ENCODE peak calls at places on chromosomes 2 and 18, in ten cellular contexts. Y is upper lobe of right lung, X is fibroblast of pulmonary artery, H is heart left ventricle, N is cardiac fibroblast, Q is IMR-90, O is ovary, D is GM06990, T is AG09309, Z is tibial artery. L is an unnamed sample.

GRCh38 chr18:62183578-62184195 is 3.2 kb downstream of the PIGN start:
- DNase-seq in N (peak), D (no peak), H (no peak), Q (peak), T (peak), Y (no peak), O (no peak), Z (no peak), X (peak), L (peak)

GRCh38 chr2:212832211-212833195 is 293.9 kb upstream of the ERBB4 start:
- DNase-seq in Q (no peak), T (no peak), Y (peak), Z (no peak), X (no peak), N (no peak), H (no peak), O (peak), D (peak), L (no peak)

GRCh38 chr18:27621236-27621890 is 436.3 kb upstream of the CHST9 start:
- DNase-seq in H (no peak), D (no peak), Z (no peak), T (no peak), X (no peak), Y (no peak), N (no peak), Q (no peak), O (no peak), L (no peak)

GRCh38 chr2:43676322-43677050 is at the start of gene C1GALT1C1L:
- DNase-seq in O (peak), N (peak), X (peak), T (peak), Q (peak), D (no peak), Y (peak), Z (peak), H (peak), L (peak)

GRCh38 chr2:97983134-97983533 is 12.6 kb downstream of the TMEM131 start:
- DNase-seq in X (no peak), D (no peak), T (no peak), Y (no peak), Q (no peak), H (no peak), Z (no peak), N (no peak), O (no peak), L (no peak)

GRCh38 chr2:98607741-98608117 is 583 bp downstream of the COA5 start:
- DNase-seq in D (no peak), Y (no peak), H (no peak), O (no peak), Z (no peak), N (peak), T (no peak), X (peak), Q (peak), L (peak)

GRCh38 chr18:12278765-12279682 is 24.9 kb downstream of the CIDEA start:
- DNase-seq in H (peak), D (no peak), Q (peak), Y (peak), O (peak), X (peak), Z (peak), T (peak), N (peak), L (peak)

GRCh38 chr18:74063552-74063951 is 84.1 kb downstream of the FBXO15 start:
- DNase-seq in H (no peak), N (no peak), Q (no peak), O (no peak), Z (no peak), Y (no peak), X (no peak), T (no peak), D (no peak), L (no peak)

GRCh38 chr18:12742453-12742852 is 39.6 kb downstream of the PSMG2 start:
- DNase-seq in T (peak), Q (peak), D (no peak), Z (no peak), N (peak), X (peak), H (no peak), O (no peak), Y (no peak), L (peak)

GRCh38 chr18:37564796-37565137 is 831 bp downstream of the CELF4 start:
- DNase-seq in Z (no peak), O (peak), H (peak), T (no peak), N (peak), D (no peak), Y (peak), X (peak), Q (peak), L (peak)

GRCh38 chr2:180015951-180016709 is 9.0 kb upstream of the CWC22 start:
- DNase-seq in D (no peak), H (no peak), Q (peak), Z (no peak), N (peak), Y (no peak), T (peak), X (peak), O (no peak), L (peak)

GRCh38 chr2:179107179-179107541 is 57.2 kb upstream of the CCDC141 start:
- DNase-seq in Y (no peak), H (no peak), Z (no peak), O (no peak), D (no peak), N (no peak), Q (no peak), X (no peak), T (no peak), L (no peak)

GRCh38 chr2:172299741-172300140 is 127.6 kb upstream of the ITGA6 start:
- DNase-seq in N (peak), H (no peak), Z (no peak), D (no peak), T (peak), Y (no peak), X (peak), Q (peak), O (no peak), L (peak)

GRCh38 chr2:207474871-207475485 is 54.8 kb upstream of the CREB1 start:
- DNase-seq in D (no peak), Y (no peak), N (peak), Z (no peak), X (peak), Q (peak), H (no peak), O (no peak), T (no peak), L (peak)

GRCh38 chr18:3603460-3604259 is 153.7 kb downstream of the TGIF1 start:
- DNase-seq in N (peak), Y (no peak), Q (peak), Z (no peak), O (no peak), H (no peak), D (no peak), X (peak), T (peak), L (peak)

GRCh38 chr2:112846056-112846455 is 9.5 kb upstream of the IL1B start:
- DNase-seq in H (no peak), T (no peak), O (no peak), N (no peak), D (no peak), Z (no peak), Y (no peak), Q (no peak), X (no peak), L (peak)

GRCh38 chr18:79272916-79273315 is 122.8 kb upstream of the NFATC1 start:
- DNase-seq in X (no peak), Y (no peak), D (no peak), Q (no peak), O (no peak), H (no peak), Z (no peak), T (no peak), N (no peak), L (no peak)

GRCh38 chr2:25872134-25872533 is 6.2 kb downstream of the ASXL2 start:
- DNase-seq in Q (no peak), D (no peak), O (no peak), X (no peak), Y (peak), N (no peak), T (no peak), H (no peak), Z (no peak), L (no peak)

GRCh38 chr18:8984131-8984670 is 118.3 kb upstream of the NDUFV2 start:
- DNase-seq in Y (no peak), Z (no peak), Q (no peak), T (no peak), O (no peak), X (no peak), N (no peak), H (no peak), D (no peak), L (peak)

GRCh38 chr2:239346676-239347075 is 54.1 kb downstream of the HDAC4 start:
- DNase-seq in X (no peak), O (no peak), D (no peak), N (no peak), T (no peak), Y (no peak), Q (no peak), H (no peak), Z (no peak), L (no peak)

GRCh38 chr2:113175101-113175628 is 1.4 kb downstream of the PSD4 start:
- DNase-seq in Z (no peak), T (no peak), Q (no peak), D (peak), O (no peak), X (no peak), N (no peak), H (no peak), Y (no peak), L (no peak)

GRCh38 chr2:131052741-131053263 is 40.5 kb downstream of the FAM168B start:
- DNase-seq in X (no peak), Z (no peak), Q (no peak), H (no peak), Y (no peak), T (no peak), O (no peak), D (no peak), N (no peak), L (no peak)

GRCh38 chr2:65430515-65431416 is 1.6 kb downstream of the SPRED2 start:
- DNase-seq in O (peak), Q (peak), H (peak), N (peak), X (peak), Y (peak), Z (peak), T (no peak), D (peak), L (peak)

GRCh38 chr2:241217320-241218031 is 29.0 kb downstream of the ANO7 start:
- DNase-seq in X (peak), T (peak), O (peak), Y (peak), N (peak), H (peak), Q (peak), Z (peak), D (peak), L (peak)

GRCh38 chr2:55175254-55176093 is 56.6 kb downstream of the CLHC1 start:
- DNase-seq in Q (peak), Z (no peak), N (peak), Y (no peak), D (no peak), X (peak), O (no peak), H (no peak), T (peak), L (peak)

GRCh38 chr18:11658989-11659388 is 30.1 kb upstream of the GNAL start:
- DNase-seq in D (no peak), Y (peak), N (peak), Q (no peak), X (no peak), H (no peak), O (no peak), T (no peak), Z (no peak), L (peak)

GRCh38 chr2:171416009-171416926 is 17.5 kb downstream of the METTL8 start:
- DNase-seq in Z (peak), O (peak), H (peak), D (peak), Q (peak), X (peak), Y (peak), T (peak), N (peak), L (peak)

GRCh38 chr2:3827673-3828575 is 124.5 kb downstream of the DCDC2C start:
- DNase-seq in H (no peak), O (no peak), Y (no peak), T (no peak), N (peak), D (no peak), Q (peak), X (peak), Z (no peak), L (peak)

GRCh38 chr2:181036848-181037603 is 56.6 kb downstream of the UBE2E3 start:
- DNase-seq in Z (no peak), Y (no peak), D (no peak), X (peak), H (no peak), O (no peak), Q (peak), T (peak), N (peak), L (peak)

GRCh38 chr2:46569061-46569560 is 89.7 kb downstream of the TMEM247 start:
- DNase-seq in Z (no peak), N (no peak), Q (peak), H (peak), D (peak), X (no peak), O (no peak), Y (no peak), T (no peak), L (no peak)

GRCh38 chr2:231929961-231930600 is 3.9 kb upstream of the NPPC start:
- DNase-seq in O (no peak), T (no peak), Y (no peak), H (peak), X (no peak), Z (no peak), Q (peak), N (no peak), D (peak), L (no peak)

GRCh38 chr2:210523650-210524289 is 32.6 kb upstream of the CPS1 start:
- DNase-seq in D (no peak), X (no peak), T (no peak), H (no peak), N (no peak), O (no peak), Z (no peak), Q (no peak), Y (no peak), L (no peak)

GRCh38 chr2:226137201-226137811 is 662.3 kb downstream of the IRS1 start:
- DNase-seq in O (no peak), Q (peak), Z (no peak), D (no peak), X (peak), H (no peak), N (peak), T (no peak), Y (no peak), L (peak)

GRCh38 chr2:197427986-197428385 is 6.8 kb downstream of the SF3B1 start:
- DNase-seq in X (no peak), D (no peak), H (no peak), Z (no peak), O (no peak), N (no peak), T (no peak), Y (no peak), Q (no peak), L (no peak)

GRCh38 chr2:149538138-149538833 is 49.3 kb downstream of the MMADHC start:
- DNase-seq in H (no peak), T (no peak), Q (no peak), Y (no peak), N (no peak), X (no peak), O (no peak), Z (no peak), D (no peak), L (peak)

GRCh38 chr18:59646946-59647307 is 50.3 kb downstream of the CCBE1 start:
- DNase-seq in N (peak), Y (no peak), Z (no peak), H (no peak), D (no peak), Q (peak), T (no peak), X (no peak), O (no peak), L (no peak)

GRCh38 chr18:59650266-59650820 is 46.9 kb downstream of the CCBE1 start:
- DNase-seq in H (no peak), X (no peak), T (no peak), Q (peak), N (no peak), O (no peak), Z (no peak), Y (no peak), D (no peak), L (no peak)

GRCh38 chr18:59649575-59649974 is 47.6 kb downstream of the CCBE1 start:
- DNase-seq in X (no peak), T (no peak), Q (peak), H (no peak), Y (no peak), D (no peak), O (no peak), N (no peak), Z (no peak), L (no peak)

GRCh38 chr18:59643740-59644139 is 53.5 kb downstream of the CCBE1 start:
- DNase-seq in Q (no peak), Y (no peak), O (no peak), H (no peak), Z (no peak), D (no peak), T (no peak), N (no peak), X (no peak), L (no peak)

DNA sequence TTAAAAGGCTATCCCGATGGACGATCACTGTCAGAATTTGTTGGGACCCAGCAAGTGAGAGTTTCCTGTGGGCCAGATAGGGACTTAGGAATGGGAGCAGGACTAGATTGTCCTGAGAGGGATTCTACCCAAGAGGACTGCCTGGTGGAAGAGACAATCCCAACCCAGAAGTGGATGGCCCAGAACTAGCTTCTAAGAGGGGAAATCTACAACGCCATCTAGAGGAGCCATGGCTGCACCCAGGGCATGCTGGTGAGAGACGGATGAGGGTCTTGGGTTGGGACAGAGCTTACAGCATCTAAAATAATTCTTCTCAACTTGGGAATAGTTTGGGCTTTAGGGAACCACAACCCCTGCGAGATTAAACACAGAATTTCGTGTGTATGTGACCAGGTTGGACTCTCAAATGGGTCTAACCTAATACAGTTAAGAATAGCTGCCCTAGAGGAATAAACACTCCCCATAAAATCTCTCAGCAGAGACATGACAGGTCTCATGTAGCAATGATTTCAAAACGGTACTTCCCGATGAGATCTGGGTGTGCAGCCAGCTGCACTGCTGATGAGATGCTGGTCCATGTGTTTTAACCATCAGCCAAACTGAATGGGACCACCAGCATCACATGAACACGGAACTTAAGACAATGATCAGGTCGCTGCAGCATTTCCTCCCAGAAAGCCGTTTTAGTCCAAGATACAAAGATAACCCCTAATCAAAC is 50.8 kb downstream of the CCBE1 start:
- DNase-seq in D (no peak), Y (no peak), H (no peak), Z (no peak), T (no peak), X (no peak), Q (no peak), O (no peak), N (no peak), L (no peak)
- TF ChIP-seq CTCF in D (peak), Y (no peak), H (no peak), Z (no peak), T (no peak), X (no peak), Q (no peak), O (no peak), N (peak), L (no peak)

DNA sequence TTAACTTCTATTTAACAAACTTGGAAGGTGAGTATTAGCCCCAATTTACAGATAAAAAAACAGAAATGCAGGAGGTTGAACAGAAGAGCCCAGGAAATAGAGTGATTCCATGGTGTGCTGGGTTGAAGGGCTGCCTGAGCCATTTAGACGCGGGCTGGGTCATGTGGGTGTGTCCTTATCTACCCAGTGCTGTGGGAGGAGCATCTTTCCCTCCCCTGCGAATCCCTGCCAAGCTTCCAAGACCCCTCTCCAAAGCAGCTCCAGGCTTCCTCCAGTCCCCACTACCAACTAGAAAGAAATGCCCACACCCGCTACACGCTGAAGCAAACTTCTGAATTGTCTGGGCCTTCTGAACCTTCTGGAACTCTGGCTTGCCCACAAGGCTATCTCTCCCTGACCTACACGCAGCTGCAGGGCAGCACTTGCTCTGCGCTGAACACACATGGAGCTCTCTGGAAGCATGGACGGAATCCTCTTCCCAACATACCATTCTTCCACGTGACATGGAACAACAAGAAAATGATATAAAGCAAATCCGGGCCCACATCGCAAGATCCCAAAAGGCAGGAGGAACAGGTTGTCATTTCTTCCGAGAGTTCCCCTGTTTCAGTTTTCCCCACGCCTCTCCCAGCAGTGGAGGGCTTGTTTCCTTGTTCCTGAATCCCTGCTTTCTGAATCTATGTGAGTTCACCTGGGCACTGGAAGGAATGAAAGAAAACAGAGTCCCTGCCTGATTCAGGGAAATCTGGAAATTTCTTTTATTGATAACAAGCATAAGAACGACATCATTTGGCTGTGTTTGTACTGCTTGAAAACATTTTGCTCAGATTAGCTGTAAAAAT is 562.7 kb upstream of the ID2 start:
- DNase-seq in H (no peak), Y (no peak), X (no peak), Q (no peak), D (no peak), O (peak), T (no peak), N (no peak), Z (no peak), L (no peak)
- H3K4me3 ChIP-seq in H (no peak), Y (no peak), X (no peak), Q (no peak), D (no peak), O (no peak), T (no peak), N (no peak), Z (no peak), L (no peak)

DNA sequence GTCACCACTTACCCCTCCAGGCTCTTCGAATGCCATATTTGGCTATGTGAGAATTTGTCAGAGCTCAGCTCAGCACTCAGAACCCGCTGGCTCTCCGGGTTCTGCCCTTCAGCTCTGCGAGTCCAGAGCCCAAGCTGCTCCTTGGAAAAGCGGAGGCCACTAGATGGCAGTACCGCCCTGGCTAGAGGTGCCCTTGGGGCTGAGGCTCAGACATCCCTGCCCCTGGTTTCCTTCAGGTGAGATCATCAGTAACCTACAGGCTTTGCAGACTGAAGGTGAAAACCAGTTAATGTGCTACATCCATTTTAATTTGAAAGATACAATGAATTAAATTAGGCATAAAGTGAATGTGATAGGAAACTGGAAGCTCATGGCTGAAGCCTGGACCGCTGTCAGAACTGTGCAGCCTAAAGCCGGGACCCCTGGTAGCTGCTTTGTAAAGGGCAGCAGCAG is 285.6 kb downstream of the AGAP1 start:
- DNase-seq in Z (peak), T (peak), Y (peak), N (peak), X (peak), O (peak), D (no peak), Q (peak), H (peak), L (peak)
- TF ChIP-seq CTCF in Z (peak), T (peak), Y (peak), N (peak), X (peak), O (no peak), D (peak), Q (peak), H (peak), L (peak)

GRCh38 chr2:96940026-96940601 is 46.3 kb downstream of the FAM178B start:
- DNase-seq in D (no peak), Q (no peak), Y (no peak), O (no peak), T (no peak), H (no peak), X (no peak), Z (no peak), N (no peak), L (no peak)
- H3K4me3 ChIP-seq in D (no peak), Q (no peak), Y (no peak), O (no peak), T (no peak), H (no peak), X (no peak), Z (no peak), N (no peak), L (no peak)

GRCh38 chr2:166179201-166179600 is 51.4 kb upstream of the SCN1A start:
- DNase-seq in T (no peak), Y (no peak), O (no peak), Z (no peak), H (no peak), Q (peak), D (no peak), X (peak), N (peak), L (no peak)
- TF ChIP-seq CTCF in T (no peak), Y (no peak), O (no peak), Z (no peak), H (no peak), Q (peak), D (no peak), X (peak), N (peak), L (peak)

L was measured in epithelial cell of esophagus.